ENCODE peak calls at places on chromosomes 13 and 19, in ten cellular contexts. F, N, D, X, C, B, W, G, V and E are unnamed samples.

GRCh38 chr19:12200020-12200419 is 37.1 kb downstream of the ZNF136 start:
- DNase-seq in F (no peak), N (peak), D (no peak), X (no peak), C (no peak), B (no peak), W (no peak), G (no peak), V (no peak), E (no peak)

GRCh38 chr19:18421371-18421959 is 2.3 kb downstream of the SSBP4 start:
- DNase-seq in F (no peak), N (no peak), D (no peak), X (no peak), C (no peak), B (no peak), W (no peak), G (no peak), V (no peak), E (no peak)

GRCh38 chr19:42081584-42082258 is 5.8 kb downstream of the ZNF574 start:
- DNase-seq in F (no peak), N (peak), D (no peak), X (no peak), C (peak), B (no peak), W (no peak), G (no peak), V (peak), E (no peak)

GRCh38 chr19:13120817-13121216 is 2.8 kb downstream of the NACC1 start:
- DNase-seq in F (no peak), N (peak), D (no peak), X (no peak), C (peak), B (no peak), W (no peak), G (no peak), V (no peak), E (no peak)

GRCh38 chr13:44854264-44855060 is 134.8 kb downstream of the NUFIP1 start:
- DNase-seq in F (no peak), N (no peak), D (no peak), X (peak), C (no peak), B (no peak), W (peak), G (no peak), V (no peak), E (peak)

GRCh38 chr13:76799696-76800095 is 86.5 kb downstream of the KCTD12 start:
- DNase-seq in F (no peak), N (peak), D (peak), X (no peak), C (peak), B (no peak), W (no peak), G (peak), V (peak), E (no peak)

GRCh38 chr19:12064266-12065099 is at the start of gene ZNF844:
- DNase-seq in F (peak), N (peak), D (peak), X (peak), C (peak), B (peak), W (peak), G (peak), V (peak), E (peak)

GRCh38 chr19:29672933-29673336 is 7.7 kb downstream of the PLEKHF1 start:
- DNase-seq in F (no peak), N (no peak), D (peak), X (no peak), C (no peak), B (peak), W (peak), G (no peak), V (no peak), E (no peak)

GRCh38 chr19:17671906-17672305 is 16.2 kb downstream of the UNC13A start:
- DNase-seq in F (no peak), N (peak), D (peak), X (no peak), C (peak), B (no peak), W (no peak), G (no peak), V (peak), E (no peak)

GRCh38 chr19:45404557-45405434 is at the start of gene PPP1R13L:
- DNase-seq in F (no peak), N (peak), D (peak), X (peak), C (peak), B (peak), W (peak), G (peak), V (peak), E (no peak)

GRCh38 chr19:17950310-17951150 is 16.4 kb upstream of the KCNN1 start:
- DNase-seq in F (no peak), N (no peak), D (peak), X (no peak), C (no peak), B (no peak), W (no peak), G (no peak), V (peak), E (peak)

GRCh38 chr19:4641132-4641531 is 1.8 kb downstream of the TNFAIP8L1 start:
- DNase-seq in F (no peak), N (no peak), D (no peak), X (no peak), C (peak), B (no peak), W (no peak), G (no peak), V (no peak), E (no peak)

GRCh38 chr13:109454167-109454917 is 332.0 kb downstream of the IRS2 start:
- DNase-seq in F (no peak), N (peak), D (no peak), X (no peak), C (no peak), B (no peak), W (no peak), G (no peak), V (no peak), E (no peak)

GRCh38 chr19:13036366-13036976 is 41.2 kb downstream of the NFIX start:
- DNase-seq in F (no peak), N (peak), D (no peak), X (peak), C (peak), B (no peak), W (peak), G (no peak), V (no peak), E (no peak)

GRCh38 chr13:113565526-113566226 is 18.9 kb upstream of the TFDP1 start:
- DNase-seq in F (no peak), N (no peak), D (no peak), X (no peak), C (no peak), B (no peak), W (no peak), G (no peak), V (no peak), E (no peak)

GRCh38 chr13:33016414-33017409 is at the start of gene KL:
- DNase-seq in F (no peak), N (no peak), D (peak), X (peak), C (no peak), B (no peak), W (peak), G (no peak), V (no peak), E (peak)

GRCh38 chr19:9580728-9581127 is 3.6 kb downstream of the ZNF121 start:
- DNase-seq in F (no peak), N (no peak), D (no peak), X (no peak), C (no peak), B (no peak), W (no peak), G (no peak), V (no peak), E (no peak)

GRCh38 chr19:45275370-45275971 is 24.4 kb downstream of the MARK4 start:
- DNase-seq in F (no peak), N (peak), D (no peak), X (no peak), C (no peak), B (no peak), W (no peak), G (no peak), V (no peak), E (peak)

GRCh38 chr19:50383307-50383851 is 768 bp upstream of the POLD1 start:
- DNase-seq in F (no peak), N (no peak), D (no peak), X (no peak), C (no peak), B (no peak), W (no peak), G (no peak), V (peak), E (no peak)

DNA sequence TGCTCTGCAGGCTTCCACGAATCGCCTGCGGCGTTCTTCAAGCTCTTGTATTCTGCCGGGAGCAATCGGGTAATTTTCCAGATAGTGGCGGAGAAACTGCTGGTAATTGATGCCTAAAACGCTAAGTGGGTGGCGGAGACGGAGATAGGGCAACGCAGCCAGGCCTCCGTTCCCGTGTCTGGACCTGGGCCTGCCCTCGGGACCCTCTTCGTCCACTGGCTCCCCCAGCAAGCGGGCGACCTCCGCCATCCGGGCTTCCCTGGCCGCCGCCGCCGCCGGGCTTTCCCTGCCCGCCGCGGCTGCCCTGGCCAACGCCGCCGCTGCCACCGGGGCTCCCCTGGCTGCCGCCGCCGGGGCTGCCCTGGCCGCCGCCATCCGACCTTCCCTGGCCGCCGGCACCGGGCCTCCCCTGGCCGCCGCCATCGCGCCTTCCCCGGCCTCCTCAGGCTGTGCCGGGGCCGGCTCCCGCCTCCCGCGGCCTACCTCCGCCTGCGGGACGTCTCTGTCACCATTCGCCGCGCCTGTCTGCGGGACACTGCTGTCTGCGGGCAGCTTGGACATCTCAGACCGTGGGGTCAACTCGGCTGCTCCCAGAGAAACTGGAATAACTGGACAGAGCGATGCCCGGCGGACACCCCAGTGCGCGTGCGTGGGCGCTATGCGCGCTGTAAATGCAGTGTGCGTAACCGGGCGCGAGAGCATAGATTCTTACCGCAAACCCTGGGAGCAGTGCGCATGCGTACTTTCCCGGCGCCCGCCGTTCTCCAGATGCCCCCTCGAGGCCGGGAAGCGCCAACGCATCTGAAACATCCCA is at the start of gene EID2:
- DNase-seq in F (peak), N (peak), D (peak), X (peak), C (peak), B (peak), W (peak), G (peak), V (peak), E (peak)
- TF ChIP-seq CTCF in F (peak), N (peak), D (peak), X (peak), C (peak), B (no peak), W (peak), G (peak), V (peak), E (peak)

GRCh38 chr13:102401305-102401704 is 543 bp downstream of the FGF14 start:
- DNase-seq in F (no peak), N (peak), D (peak), X (no peak), C (peak), B (no peak), W (no peak), G (no peak), V (no peak), E (no peak)

GRCh38 chr13:102402292-102402691 is 444 bp upstream of the FGF14 start:
- DNase-seq in F (no peak), N (peak), D (peak), X (peak), C (peak), B (no peak), W (no peak), G (peak), V (no peak), E (peak)

GRCh38 chr13:102400619-102401125 is 1.2 kb downstream of the FGF14 start:
- DNase-seq in F (no peak), N (peak), D (peak), X (peak), C (peak), B (no peak), W (no peak), G (no peak), V (no peak), E (peak)

GRCh38 chr13:102401755-102402154 is at the start of gene FGF14:
- DNase-seq in F (no peak), N (no peak), D (no peak), X (no peak), C (no peak), B (no peak), W (no peak), G (no peak), V (no peak), E (no peak)

GRCh38 chr13:102399791-102400618 is 1.8 kb downstream of the FGF14 start:
- DNase-seq in F (no peak), N (no peak), D (peak), X (peak), C (peak), B (no peak), W (no peak), G (no peak), V (no peak), E (peak)
- TF ChIP-seq CTCF in F (peak), N (peak), D (peak), X (peak), C (no peak), B (no peak), W (no peak), G (peak), V (no peak), E (no peak)

GRCh38 chr19:54481326-54481930 is 8.3 kb upstream of the CDC42EP5 start:
- DNase-seq in F (no peak), N (peak), D (peak), X (no peak), C (peak), B (no peak), W (no peak), G (no peak), V (peak), E (peak)
- TF ChIP-seq CTCF in F (peak), N (peak), D (peak), X (peak), C (peak), B (peak), W (peak), G (peak), V (peak), E (peak)

GRCh38 chr19:6967962-6968361 is 53.3 kb downstream of the MBD3L2B start:
- DNase-seq in F (no peak), N (no peak), D (no peak), X (no peak), C (no peak), B (no peak), W (no peak), G (no peak), V (no peak), E (no peak)

GRCh38 chr19:6958786-6959185 is 62.4 kb downstream of the MBD3L2B start:
- DNase-seq in F (no peak), N (no peak), D (no peak), X (no peak), C (no peak), B (no peak), W (no peak), G (no peak), V (no peak), E (no peak)

GRCh38 chr19:6963259-6963852 is 57.9 kb downstream of the MBD3L2B start:
- DNase-seq in F (no peak), N (no peak), D (no peak), X (no peak), C (no peak), B (no peak), W (no peak), G (no peak), V (no peak), E (no peak)

GRCh38 chr19:6969490-6969889 is 51.7 kb downstream of the MBD3L2B start:
- DNase-seq in F (no peak), N (no peak), D (no peak), X (no peak), C (no peak), B (no peak), W (no peak), G (no peak), V (no peak), E (no peak)

GRCh38 chr19:6963937-6964336 is 57.3 kb downstream of the MBD3L2B start:
- DNase-seq in F (no peak), N (no peak), D (no peak), X (no peak), C (no peak), B (peak), W (no peak), G (no peak), V (no peak), E (no peak)
- TF ChIP-seq CTCF in F (no peak), N (no peak), D (peak), X (no peak), C (no peak), B (peak), W (peak), G (peak), V (peak), E (no peak)

DNA sequence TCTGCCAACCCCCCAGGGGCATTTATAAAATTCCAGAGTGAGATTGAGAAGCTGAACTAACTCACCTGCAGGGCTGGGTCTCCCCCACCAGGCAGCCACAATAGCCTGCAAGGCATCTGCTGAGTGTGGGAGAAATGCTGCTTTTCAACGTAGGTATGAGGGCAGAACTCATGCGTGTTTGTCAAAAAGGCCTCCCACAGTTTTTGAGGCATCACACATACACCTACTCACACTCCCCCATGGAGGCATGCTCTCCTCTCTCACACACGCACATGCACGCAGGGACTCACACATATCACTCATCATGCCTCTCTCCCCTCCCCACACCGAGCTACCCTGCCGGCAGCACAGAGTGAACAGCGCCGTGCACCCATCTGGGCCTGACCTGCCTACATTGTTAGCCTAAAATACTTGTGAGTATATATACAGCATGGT is 390.5 kb downstream of the FGF9 start:
- DNase-seq in F (no peak), N (no peak), D (peak), X (no peak), C (no peak), B (peak), W (no peak), G (no peak), V (no peak), E (no peak)
- TF ChIP-seq CTCF in F (no peak), N (no peak), D (peak), X (no peak), C (no peak), B (peak), W (no peak), G (no peak), V (no peak), E (no peak)